ENCODE peak calls at places on chromosome 17, in four cellular contexts. One of them, this sample, is unnamed.

GRCh38 chr17:17666111-17666714 is 15.0 kb upstream of the RAI1 start:
- DNase-seq in HCT116: no peak
- DNase-seq in hepatocyte: no peak
- DNase-seq in PC-9: peak
- DNase-seq in this sample: no peak

GRCh38 chr17:65593870-65594584 is 32.6 kb upstream of the AXIN2 start:
- DNase-seq in HCT116: no peak
- DNase-seq in hepatocyte: peak
- DNase-seq in PC-9: no peak
- DNase-seq in this sample: no peak

GRCh38 chr17:41635121-41636097 is 11.0 kb upstream of the KRT17 start:
- DNase-seq in HCT116: no peak
- DNase-seq in hepatocyte: peak
- DNase-seq in PC-9: no peak
- DNase-seq in this sample: no peak

GRCh38 chr17:36152639-36153120 is 23.8 kb downstream of the TBC1D3B start:
- DNase-seq in HCT116: no peak
- DNase-seq in hepatocyte: no peak
- DNase-seq in PC-9: no peak
- DNase-seq in this sample: peak

GRCh38 chr17:41521574-41522261 is 3.0 kb upstream of the KRT15 start:
- DNase-seq in HCT116: peak
- DNase-seq in hepatocyte: peak
- DNase-seq in PC-9: peak
- DNase-seq in this sample: no peak

GRCh38 chr17:18925187-18925586 is 26.8 kb upstream of the SLC5A10 start:
- DNase-seq in HCT116: no peak
- DNase-seq in hepatocyte: no peak
- DNase-seq in PC-9: no peak
- DNase-seq in this sample: no peak

GRCh38 chr17:15106540-15106939 is 158.6 kb downstream of the PMP22 start:
- DNase-seq in HCT116: peak
- DNase-seq in hepatocyte: peak
- DNase-seq in PC-9: no peak
- DNase-seq in this sample: no peak

GRCh38 chr17:5405400-5405799 is 14.1 kb downstream of the NUP88 start:
- DNase-seq in HCT116: no peak
- DNase-seq in hepatocyte: peak
- DNase-seq in PC-9: no peak
- DNase-seq in this sample: no peak

GRCh38 chr17:53336281-53336680 is 486.4 kb upstream of the KIF2B start:
- DNase-seq in HCT116: no peak
- DNase-seq in hepatocyte: no peak
- DNase-seq in PC-9: no peak
- DNase-seq in this sample: no peak

GRCh38 chr17:41717408-41718286 is 5.5 kb downstream of the GAST start:
- DNase-seq in HCT116: no peak
- DNase-seq in hepatocyte: peak
- DNase-seq in PC-9: peak
- DNase-seq in this sample: no peak

GRCh38 chr17:47698749-47699535 is 5.0 kb downstream of the TBKBP1 start:
- DNase-seq in HCT116: no peak
- DNase-seq in hepatocyte: peak
- DNase-seq in PC-9: peak
- DNase-seq in this sample: peak

GRCh38 chr17:32912218-32912897 is 15.6 kb upstream of the TMEM98 start:
- DNase-seq in HCT116: no peak
- DNase-seq in hepatocyte: peak
- DNase-seq in PC-9: no peak
- DNase-seq in this sample: no peak

GRCh38 chr17:44987883-44988195 is 19.7 kb upstream of the C1QL1 start:
- DNase-seq in HCT116: no peak
- DNase-seq in hepatocyte: no peak
- DNase-seq in PC-9: no peak
- DNase-seq in this sample: no peak
- TF ChIP-seq EZH2 in HCT116: no peak
- TF ChIP-seq EZH2 in hepatocyte: no peak
- TF ChIP-seq EZH2 in PC-9: no peak
- TF ChIP-seq EZH2 in this sample: no peak

GRCh38 chr17:42783062-42783777 is 2.8 kb downstream of the WNK4 start:
- DNase-seq in HCT116: no peak
- DNase-seq in hepatocyte: no peak
- DNase-seq in PC-9: peak
- DNase-seq in this sample: no peak
- H2AFZ ChIP-seq in HCT116: no peak
- H2AFZ ChIP-seq in hepatocyte: no peak
- H2AFZ ChIP-seq in PC-9: no peak
- H2AFZ ChIP-seq in this sample: no peak

GRCh38 chr17:56830726-56831363 is 2.9 kb downstream of the C17orf67 start:
- DNase-seq in HCT116: no peak
- DNase-seq in hepatocyte: no peak
- DNase-seq in PC-9: no peak
- DNase-seq in this sample: no peak
- H3K4me2 ChIP-seq in HCT116: no peak
- H3K4me2 ChIP-seq in hepatocyte: no peak
- H3K4me2 ChIP-seq in PC-9: no peak
- H3K4me2 ChIP-seq in this sample: no peak

GRCh38 chr17:75720656-75721462 is at the start of gene ITGB4:
- DNase-seq in HCT116: peak
- DNase-seq in hepatocyte: peak
- DNase-seq in PC-9: peak
- DNase-seq in this sample: peak
- TF ChIP-seq EZH2 in HCT116: no peak
- TF ChIP-seq EZH2 in hepatocyte: peak
- TF ChIP-seq EZH2 in PC-9: no peak
- TF ChIP-seq EZH2 in this sample: no peak

DNA sequence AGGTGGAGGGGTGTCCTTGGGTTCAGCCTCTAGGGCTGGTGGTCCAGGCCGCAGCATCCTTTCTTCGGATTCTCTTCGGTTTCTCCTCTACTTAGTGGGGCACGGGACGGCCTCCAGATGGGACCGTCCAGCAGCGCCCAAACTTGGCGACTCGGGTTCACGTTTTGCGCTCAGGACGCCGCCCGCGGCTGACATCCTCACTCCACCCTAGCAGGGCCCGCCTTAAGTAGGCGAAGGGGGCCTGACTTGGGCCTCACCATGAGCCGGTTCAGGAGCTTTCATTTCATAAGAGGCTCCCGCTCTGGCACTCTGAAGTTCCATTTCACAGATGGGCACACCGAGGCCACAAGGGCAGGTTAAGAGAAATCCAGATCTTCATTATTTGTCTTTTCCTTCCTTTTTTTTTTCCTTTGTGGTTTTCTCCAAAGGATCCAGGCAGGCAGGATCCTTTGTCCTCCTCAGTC is 141.2 kb downstream of the SEC14L1 start:
- DNase-seq in HCT116: no peak
- DNase-seq in hepatocyte: peak
- DNase-seq in PC-9: peak
- DNase-seq in this sample: peak
- H2AFZ ChIP-seq in HCT116: no peak
- H2AFZ ChIP-seq in hepatocyte: peak
- H2AFZ ChIP-seq in PC-9: peak
- H2AFZ ChIP-seq in this sample: peak

GRCh38 chr17:82301300-82301915 is 16.0 kb downstream of the CD7 start:
- DNase-seq in HCT116: no peak
- DNase-seq in hepatocyte: no peak
- DNase-seq in PC-9: no peak
- DNase-seq in this sample: no peak
- H3K4me2 ChIP-seq in HCT116: peak
- H3K4me2 ChIP-seq in hepatocyte: no peak
- H3K4me2 ChIP-seq in PC-9: no peak
- H3K4me2 ChIP-seq in this sample: no peak

DNA sequence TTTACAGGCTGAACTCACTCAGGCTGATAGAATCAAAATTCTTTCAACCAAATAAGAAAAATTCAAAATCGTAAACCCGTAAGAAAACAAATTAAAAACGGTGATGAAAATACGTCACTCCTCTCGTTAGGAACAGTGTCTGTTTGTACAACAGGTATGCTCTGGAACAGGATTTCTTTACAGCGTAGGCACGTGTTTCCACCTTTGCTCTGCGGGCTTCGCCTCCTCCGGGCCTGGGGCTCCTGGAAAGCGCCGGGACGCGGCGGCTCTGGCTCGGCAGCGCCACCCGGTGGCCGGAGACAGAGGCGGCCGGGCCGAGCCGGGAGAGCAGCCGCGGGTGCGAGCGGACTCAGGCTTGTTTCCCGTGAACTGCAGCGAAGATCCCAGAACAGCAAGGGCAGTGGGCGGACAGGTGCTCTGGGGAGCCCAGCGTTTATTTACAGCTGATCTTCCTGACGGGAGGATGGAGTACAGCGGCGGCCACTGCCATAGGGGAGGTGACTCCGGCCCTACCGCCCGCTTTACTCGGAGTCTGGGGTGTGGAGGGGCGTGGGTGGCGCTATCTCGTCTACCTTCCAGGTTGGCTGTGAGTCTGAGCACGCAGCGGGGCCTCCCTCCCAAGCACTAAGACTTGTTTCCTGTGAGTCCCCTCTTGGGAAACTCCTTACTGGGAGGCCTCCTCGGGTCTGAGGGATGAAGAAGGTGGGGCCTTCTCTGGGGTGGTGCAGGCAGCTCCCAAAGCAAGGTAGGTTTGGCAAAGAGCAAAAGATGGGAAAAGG is 40.5 kb upstream of the ATP2A3 start:
- DNase-seq in HCT116: peak
- DNase-seq in hepatocyte: peak
- DNase-seq in PC-9: no peak
- DNase-seq in this sample: no peak
- TF ChIP-seq EZH2 in HCT116: no peak
- TF ChIP-seq EZH2 in hepatocyte: no peak
- TF ChIP-seq EZH2 in PC-9: no peak
- TF ChIP-seq EZH2 in this sample: no peak

This sample was measured in MM.1S.